ENCODE peak calls at places on chromosomes 6 and 20, in four cellular contexts. One of them, this sample, is unnamed. For H3K9me3, the result is how much of the 10 kb centered on the place peaks cover.

GRCh38 chr6:168737481-168737880 is 296.5 kb downstream of the SMOC2 start:
- DNase-seq in CD8-positive, alpha-beta T cell: no peak
- DNase-seq in IMR-90: no peak
- DNase-seq in mucosa of descending colon: no peak
- DNase-seq in this sample: no peak

GRCh38 chr6:41449399-41450245 is 96.6 kb upstream of the FOXP4 start:
- DNase-seq in CD8-positive, alpha-beta T cell: no peak
- DNase-seq in IMR-90: no peak
- DNase-seq in mucosa of descending colon: peak
- DNase-seq in this sample: no peak

GRCh38 chr6:112511441-112511840 is 164.3 kb downstream of the RFPL4B start:
- DNase-seq in CD8-positive, alpha-beta T cell: no peak
- DNase-seq in IMR-90: peak
- DNase-seq in mucosa of descending colon: no peak
- DNase-seq in this sample: no peak

GRCh38 chr20:53899351-53900167 is 170.8 kb downstream of the BCAS1 start:
- DNase-seq in CD8-positive, alpha-beta T cell: peak
- DNase-seq in IMR-90: peak
- DNase-seq in mucosa of descending colon: peak
- DNase-seq in this sample: no peak

GRCh38 chr20:49563015-49563980 is 4.6 kb downstream of the PTGIS start:
- DNase-seq in CD8-positive, alpha-beta T cell: no peak
- DNase-seq in IMR-90: no peak
- DNase-seq in mucosa of descending colon: no peak
- DNase-seq in this sample: no peak

GRCh38 chr6:14086701-14087100 is 30.9 kb upstream of the CD83 start:
- DNase-seq in CD8-positive, alpha-beta T cell: no peak
- DNase-seq in IMR-90: peak
- DNase-seq in mucosa of descending colon: no peak
- DNase-seq in this sample: no peak

GRCh38 chr6:14540859-14541540 is 423.4 kb downstream of the CD83 start:
- DNase-seq in CD8-positive, alpha-beta T cell: no peak
- DNase-seq in IMR-90: peak
- DNase-seq in mucosa of descending colon: no peak
- DNase-seq in this sample: no peak

GRCh38 chr6:88895911-88896310 is 67.5 kb downstream of the RNGTT start:
- DNase-seq in CD8-positive, alpha-beta T cell: no peak
- DNase-seq in IMR-90: no peak
- DNase-seq in mucosa of descending colon: no peak
- DNase-seq in this sample: no peak

GRCh38 chr6:17505062-17505476 is 95.0 kb upstream of the FAM8A1 start:
- DNase-seq in CD8-positive, alpha-beta T cell: no peak
- DNase-seq in IMR-90: peak
- DNase-seq in mucosa of descending colon: no peak
- DNase-seq in this sample: no peak
- TF ChIP-seq CTCF in CD8-positive, alpha-beta T cell: no peak
- TF ChIP-seq CTCF in IMR-90: peak
- TF ChIP-seq CTCF in mucosa of descending colon: no peak
- TF ChIP-seq CTCF in this sample: peak

GRCh38 chr20:29297411-29298270 is 1959.8 kb upstream of the DEFB115 start:
- DNase-seq in CD8-positive, alpha-beta T cell: no peak
- DNase-seq in IMR-90: no peak
- DNase-seq in mucosa of descending colon: no peak
- DNase-seq in this sample: no peak
- H3K9me3 ChIP-seq in CD8-positive, alpha-beta T cell: under half
- H3K9me3 ChIP-seq in IMR-90: under half
- H3K9me3 ChIP-seq in mucosa of descending colon: half or more
- H3K9me3 ChIP-seq in this sample: under half

GRCh38 chr20:15763344-15763743 is 809.9 kb downstream of the KIF16B start:
- DNase-seq in CD8-positive, alpha-beta T cell: no peak
- DNase-seq in IMR-90: peak
- DNase-seq in mucosa of descending colon: no peak
- DNase-seq in this sample: no peak

GRCh38 chr20:15760217-15760567 is 813.1 kb downstream of the KIF16B start:
- DNase-seq in CD8-positive, alpha-beta T cell: no peak
- DNase-seq in IMR-90: no peak
- DNase-seq in mucosa of descending colon: no peak
- DNase-seq in this sample: no peak

GRCh38 chr20:15756401-15756800 is 816.8 kb downstream of the KIF16B start:
- DNase-seq in CD8-positive, alpha-beta T cell: no peak
- DNase-seq in IMR-90: no peak
- DNase-seq in mucosa of descending colon: no peak
- DNase-seq in this sample: no peak

GRCh38 chr20:15756001-15756400 is 817.2 kb downstream of the KIF16B start:
- DNase-seq in CD8-positive, alpha-beta T cell: no peak
- DNase-seq in IMR-90: no peak
- DNase-seq in mucosa of descending colon: no peak
- DNase-seq in this sample: no peak

DNA sequence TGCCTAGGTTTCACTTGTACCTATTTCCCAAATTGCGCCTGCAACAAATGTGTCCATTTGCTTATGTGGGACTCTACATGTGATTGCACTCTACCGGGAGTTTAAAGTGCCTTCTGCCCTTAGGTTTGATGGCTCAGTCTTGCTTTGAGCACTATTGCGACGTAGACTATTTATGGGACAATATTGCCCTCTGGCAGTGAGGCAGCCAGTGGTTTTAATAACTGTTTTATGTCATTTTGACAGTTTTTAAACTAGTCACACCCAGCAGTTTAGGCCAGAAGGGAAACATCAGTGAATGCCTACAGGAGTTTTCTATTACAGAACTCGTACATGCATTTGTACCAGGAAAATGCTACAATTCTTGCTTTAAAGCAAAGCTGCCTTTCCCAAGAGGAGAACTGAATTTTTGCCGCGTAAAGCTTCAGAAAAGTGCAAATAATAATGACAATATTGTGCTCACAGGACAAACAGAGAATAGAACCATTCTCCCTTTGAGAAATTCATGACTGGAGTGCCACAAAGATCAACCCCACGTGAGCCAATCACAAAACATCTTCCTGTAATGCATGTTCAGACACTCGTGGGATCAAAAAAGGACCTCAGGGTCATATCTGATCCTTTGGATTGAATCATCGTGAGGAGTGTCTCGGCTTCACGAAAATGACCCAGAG is 813.6 kb downstream of the KIF16B start:
- DNase-seq in CD8-positive, alpha-beta T cell: no peak
- DNase-seq in IMR-90: no peak
- DNase-seq in mucosa of descending colon: no peak
- DNase-seq in this sample: no peak
- TF ChIP-seq CTCF in CD8-positive, alpha-beta T cell: no peak
- TF ChIP-seq CTCF in IMR-90: peak
- TF ChIP-seq CTCF in mucosa of descending colon: no peak
- TF ChIP-seq CTCF in this sample: no peak

DNA sequence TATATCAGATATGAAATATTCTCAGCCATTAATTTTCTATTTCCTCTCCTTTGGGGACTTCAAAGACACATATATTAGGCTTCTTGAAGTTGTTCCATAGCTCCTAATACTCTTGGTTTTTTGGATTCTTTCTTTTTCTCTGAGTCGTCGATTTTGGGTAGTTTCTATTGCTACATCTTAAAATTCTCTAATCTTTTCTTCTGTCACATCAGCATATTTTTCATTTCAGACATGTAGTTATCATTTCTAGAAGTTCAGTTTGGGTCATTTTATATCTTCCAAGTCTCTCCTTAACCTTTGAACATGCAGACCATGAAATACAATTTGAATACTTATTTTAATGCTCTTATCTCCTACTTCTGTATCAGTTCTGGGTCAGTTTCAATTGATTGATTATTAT is 38.9 kb upstream of the SCRT2 start:
- DNase-seq in CD8-positive, alpha-beta T cell: no peak
- DNase-seq in IMR-90: no peak
- DNase-seq in mucosa of descending colon: no peak
- DNase-seq in this sample: no peak
- H3K9me3 ChIP-seq in CD8-positive, alpha-beta T cell: under half
- H3K9me3 ChIP-seq in IMR-90: under half
- H3K9me3 ChIP-seq in mucosa of descending colon: under half
- H3K9me3 ChIP-seq in this sample: under half

GRCh38 chr20:3694864-3695263 is 13.1 kb upstream of the ADAM33 start:
- DNase-seq in CD8-positive, alpha-beta T cell: no peak
- DNase-seq in IMR-90: no peak
- DNase-seq in mucosa of descending colon: no peak
- DNase-seq in this sample: no peak

GRCh38 chr20:3698511-3699436 is 13.6 kb downstream of the SIGLEC1 start:
- DNase-seq in CD8-positive, alpha-beta T cell: no peak
- DNase-seq in IMR-90: no peak
- DNase-seq in mucosa of descending colon: no peak
- DNase-seq in this sample: peak

GRCh38 chr20:3696745-3697587 is 15.2 kb upstream of the ADAM33 start:
- DNase-seq in CD8-positive, alpha-beta T cell: no peak
- DNase-seq in IMR-90: no peak
- DNase-seq in mucosa of descending colon: no peak
- DNase-seq in this sample: no peak

GRCh38 chr20:3697588-3698235 is 14.7 kb downstream of the SIGLEC1 start:
- DNase-seq in CD8-positive, alpha-beta T cell: no peak
- DNase-seq in IMR-90: no peak
- DNase-seq in mucosa of descending colon: no peak
- DNase-seq in this sample: no peak

GRCh38 chr20:3696200-3696599 is 14.4 kb upstream of the ADAM33 start:
- DNase-seq in CD8-positive, alpha-beta T cell: no peak
- DNase-seq in IMR-90: no peak
- DNase-seq in mucosa of descending colon: no peak
- DNase-seq in this sample: no peak
- TF ChIP-seq CTCF in CD8-positive, alpha-beta T cell: no peak
- TF ChIP-seq CTCF in IMR-90: peak
- TF ChIP-seq CTCF in mucosa of descending colon: no peak
- TF ChIP-seq CTCF in this sample: peak

GRCh38 chr20:39670987-39671386 is 708.8 kb downstream of the DHX35 start:
- DNase-seq in CD8-positive, alpha-beta T cell: no peak
- DNase-seq in IMR-90: no peak
- DNase-seq in mucosa of descending colon: no peak
- DNase-seq in this sample: no peak

GRCh38 chr20:39669659-39670058 is 707.5 kb downstream of the DHX35 start:
- DNase-seq in CD8-positive, alpha-beta T cell: no peak
- DNase-seq in IMR-90: no peak
- DNase-seq in mucosa of descending colon: no peak
- DNase-seq in this sample: no peak

GRCh38 chr20:39676857-39677351 is 714.8 kb downstream of the DHX35 start:
- DNase-seq in CD8-positive, alpha-beta T cell: no peak
- DNase-seq in IMR-90: peak
- DNase-seq in mucosa of descending colon: peak
- DNase-seq in this sample: no peak

GRCh38 chr20:39676236-39676635 is 714.1 kb downstream of the DHX35 start:
- DNase-seq in CD8-positive, alpha-beta T cell: no peak
- DNase-seq in IMR-90: no peak
- DNase-seq in mucosa of descending colon: peak
- DNase-seq in this sample: no peak

DNA sequence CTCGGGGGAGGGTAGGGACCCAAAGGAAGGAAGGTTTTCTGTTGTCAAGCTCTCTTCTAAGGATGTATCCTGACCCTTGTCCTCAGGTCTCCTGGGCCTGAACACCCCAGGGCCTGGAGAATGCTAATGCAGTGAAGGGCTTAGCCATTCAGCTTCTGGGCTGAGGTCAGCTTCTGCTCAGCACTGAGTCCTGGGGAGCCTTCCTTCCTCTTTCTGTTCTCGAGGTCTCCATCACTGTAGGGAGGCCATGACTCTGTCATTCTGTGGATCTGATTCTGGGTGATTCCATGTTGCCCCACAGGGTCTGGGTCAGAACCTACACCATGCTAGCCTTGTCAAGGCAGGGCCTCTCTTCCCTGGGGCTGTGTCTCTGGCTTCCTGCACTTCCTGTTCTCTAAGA is 712.7 kb downstream of the DHX35 start:
- DNase-seq in CD8-positive, alpha-beta T cell: no peak
- DNase-seq in IMR-90: no peak
- DNase-seq in mucosa of descending colon: peak
- DNase-seq in this sample: no peak
- H3K9me3 ChIP-seq in CD8-positive, alpha-beta T cell: under half
- H3K9me3 ChIP-seq in IMR-90: under half
- H3K9me3 ChIP-seq in mucosa of descending colon: under half
- H3K9me3 ChIP-seq in this sample: under half

GRCh38 chr6:79672631-79673065 is 41.5 kb downstream of the SH3BGRL2 start:
- DNase-seq in CD8-positive, alpha-beta T cell: no peak
- DNase-seq in IMR-90: peak
- DNase-seq in mucosa of descending colon: no peak
- DNase-seq in this sample: no peak
- TF ChIP-seq CTCF in CD8-positive, alpha-beta T cell: no peak
- TF ChIP-seq CTCF in IMR-90: peak
- TF ChIP-seq CTCF in mucosa of descending colon: no peak
- TF ChIP-seq CTCF in this sample: peak

GRCh38 chr6:159380104-159380503 is 210.9 kb downstream of the FNDC1 start:
- DNase-seq in CD8-positive, alpha-beta T cell: no peak
- DNase-seq in IMR-90: no peak
- DNase-seq in mucosa of descending colon: no peak
- DNase-seq in this sample: no peak
- H3K9me3 ChIP-seq in CD8-positive, alpha-beta T cell: under half
- H3K9me3 ChIP-seq in IMR-90: under half
- H3K9me3 ChIP-seq in mucosa of descending colon: under half
- H3K9me3 ChIP-seq in this sample: under half

This sample was measured in upper lobe of right lung.